ENCODE peak calls at places on chromosomes 1 and 21, in four cellular contexts. C, A, G and X are unnamed samples.

GRCh38 chr1:210500831-210501230 is 172.1 kb downstream of the HHAT start:
- DNase-seq in A (no peak), C (no peak), G (no peak), X (no peak)

GRCh38 chr1:94803517-94804441 is 16.4 kb upstream of the SLC44A3 start:
- DNase-seq in A (no peak), G (peak; percentile 52), C (no peak), X (peak; percentile 44)

GRCh38 chr21:46253610-46254124 is 25.1 kb upstream of the LSS start:
- DNase-seq in A (no peak), G (peak; percentile 35), C (peak; percentile 10), X (no peak)

GRCh38 chr1:182786223-182787001 is 3.2 kb upstream of the NPL start:
- DNase-seq in G (peak; percentile 80), C (peak; percentile 78), A (peak; percentile 57), X (peak; percentile 72)

GRCh38 chr1:114794038-114794437 is 13.6 kb upstream of the SIKE1 start:
- DNase-seq in G (no peak), C (no peak), A (no peak), X (no peak)

GRCh38 chr1:225877570-225877969 is 4.6 kb downstream of the TMEM63A start:
- DNase-seq in G (peak; percentile 45), A (peak; percentile 51), C (peak; percentile 38), X (peak; percentile 80)

GRCh38 chr21:41678016-41678935 is 88.6 kb downstream of the RIPK4 start:
- DNase-seq in A (no peak), G (no peak), C (peak; percentile 30), X (no peak)

GRCh38 chr1:234409328-234409727 is 36.1 kb downstream of the COA6 start:
- DNase-seq in A (no peak), C (no peak), G (peak; percentile 21), X (no peak)

GRCh38 chr1:171868217-171868616 is 26.9 kb downstream of the DNM3 start:
- DNase-seq in C (no peak), G (no peak), A (no peak), X (no peak)

GRCh38 chr1:225578247-225578646 is 74.7 kb downstream of the ENAH start:
- DNase-seq in C (no peak), G (no peak), A (no peak), X (no peak)

GRCh38 chr1:53619088-53619810 is 119.7 kb downstream of the GLIS1 start:
- DNase-seq in G (no peak), A (no peak), C (no peak), X (peak; percentile 7)

GRCh38 chr1:92277105-92277504 is 21.7 kb downstream of the GLMN start:
- DNase-seq in A (no peak), C (no peak), G (peak; percentile 77), X (no peak)

GRCh38 chr1:40014253-40014706 is 26.2 kb upstream of the CAP1 start:
- DNase-seq in C (no peak), G (no peak), A (no peak), X (no peak)

GRCh38 chr1:50968021-50968883 is 1.8 kb upstream of the CDKN2C start:
- DNase-seq in C (peak; percentile 88), G (peak; percentile 90), A (peak; percentile 94), X (peak; percentile 96)

GRCh38 chr1:153344718-153345025 is 4.0 kb downstream of the PGLYRP4 start:
- DNase-seq in A (no peak), G (no peak), C (no peak), X (no peak)
- H3K4me3 ChIP-seq in A (no peak overlapping the region), G (no peak overlapping the region), C (no peak overlapping the region), X (no peak overlapping the region)

GRCh38 chr1:20100632-20101355 is 18.5 kb downstream of the PLA2G2D start:
- DNase-seq in A (peak; percentile 53), C (peak; percentile 68), G (peak; percentile 63), X (peak; percentile 30)
- TF ChIP-seq CTCF in A (peak; percentile 79), C (peak; percentile 89), G (peak; percentile 80), X (peak; percentile 68)

GRCh38 chr1:165411396-165411795 is 33.5 kb downstream of the RXRG start:
- DNase-seq in G (no peak), A (no peak), C (no peak), X (no peak)

GRCh38 chr1:165415068-165415467 is 29.9 kb downstream of the RXRG start:
- DNase-seq in G (no peak), C (no peak), A (no peak), X (no peak)

GRCh38 chr1:165416876-165417275 is 28.1 kb downstream of the RXRG start:
- DNase-seq in A (no peak), G (no peak), C (peak; percentile 54), X (no peak)

GRCh38 chr1:165418195-165418594 is 26.7 kb downstream of the RXRG start:
- DNase-seq in A (no peak), G (no peak), C (no peak), X (no peak)

GRCh38 chr1:165414620-165415019 is 30.3 kb downstream of the RXRG start:
- DNase-seq in C (no peak), A (no peak), G (no peak), X (no peak)
- H3K4me1 ChIP-seq in C (peaks cover 62% of the 10 kb centered on the region), A (no peaks in the 10 kb centered on the region), G (no peaks in the 10 kb centered on the region), X (peaks cover 7% of the 10 kb centered on the region)

GRCh38 chr1:63665824-63666223 is 72.6 kb downstream of the PGM1 start:
- DNase-seq in A (no peak), G (no peak), C (no peak), X (no peak)
- H3K4me3 ChIP-seq in A (no peak overlapping the region), G (no peak overlapping the region), C (no peak overlapping the region), X (no peak overlapping the region)